ENCODE peak calls at places on chromosomes 13 and 19, in seven cellular contexts. N is GM12878, I is adrenal gland, K is esophagus squamous epithelium, O is body of pancreas, C is ovary, G is heart left ventricle. Q is an unnamed sample.

GRCh38 chr19:43763473-43763939 is 8.7 kb upstream of the SMG9 start:
- DNase-seq in G (peak; percentile 53), C (no peak), O (no peak), K (no peak), N (no peak), I (no peak), Q (no peak)

GRCh38 chr13:111021270-111021669 is 93.8 kb upstream of the ARHGEF7 start:
- DNase-seq in C (no peak), K (no peak), G (no peak), O (no peak), N (no peak), I (no peak), Q (no peak)

GRCh38 chr19:28883241-28883693 is 329.7 kb downstream of the UQCRFS1 start:
- DNase-seq in C (no peak), N (no peak), G (peak; percentile 31), I (no peak), O (no peak), K (no peak), Q (no peak)

GRCh38 chr13:109667754-109668360 is 118.5 kb downstream of the IRS2 start:
- DNase-seq in G (no peak), N (no peak), O (no peak), K (no peak), C (no peak), I (no peak), Q (no peak)

GRCh38 chr19:29259153-29259552 is 46.2 kb upstream of the UQCRFS1 start:
- DNase-seq in G (no peak), O (no peak), N (no peak), C (no peak), K (no peak), I (no peak), Q (no peak)

GRCh38 chr19:41565384-41565730 is 10.6 kb upstream of the CEACAM21 start:
- DNase-seq in O (no peak), N (no peak), G (no peak), I (no peak), K (no peak), C (no peak), Q (no peak)

GRCh38 chr19:40084948-40085347 is 5.8 kb downstream of the ZNF780A start:
- DNase-seq in I (no peak), C (no peak), O (no peak), G (no peak), N (no peak), K (no peak), Q (no peak)

GRCh38 chr13:73272831-73273230 is 214.0 kb downstream of the KLF5 start:
- DNase-seq in N (no peak), K (no peak), G (no peak), I (no peak), C (no peak), O (no peak), Q (no peak)

GRCh38 chr13:104641309-104641708 is 1575.1 kb upstream of the SLC10A2 start:
- DNase-seq in N (no peak), G (no peak), O (no peak), C (no peak), I (peak; percentile 48), K (no peak), Q (no peak)

GRCh38 chr19:13366529-13367143 is 139.6 kb downstream of the CACNA1A start:
- DNase-seq in G (no peak), C (no peak), O (no peak), K (no peak), I (no peak), N (no peak), Q (no peak)

GRCh38 chr19:47447470-47448359 is 24.0 kb downstream of the SLC8A2 start:
- DNase-seq in N (no peak), O (peak; percentile 34), I (peak; percentile 69), G (no peak), C (peak; percentile 63), K (no peak), Q (no peak)

GRCh38 chr19:55083004-55083850 is 7.6 kb downstream of the EPS8L1 start:
- DNase-seq in K (no peak), G (no peak), N (no peak), O (no peak), C (no peak), I (no peak), Q (no peak)

GRCh38 chr19:55153652-55154264 is 3.8 kb downstream of the TNNI3 start:
- DNase-seq in C (no peak), N (no peak), O (no peak), K (no peak), I (no peak), G (no peak), Q (no peak)

GRCh38 chr13:77519808-77520207 is 15.7 kb upstream of the SCEL start:
- DNase-seq in I (no peak), G (no peak), K (no peak), O (no peak), C (no peak), N (no peak), Q (no peak)

GRCh38 chr13:74868044-74868443 is 613.9 kb downstream of the TBC1D4 start:
- DNase-seq in G (no peak), N (no peak), K (no peak), I (no peak), C (no peak), O (no peak), Q (no peak)

GRCh38 chr13:86446311-86446710 is 647.1 kb upstream of the SLITRK6 start:
- DNase-seq in O (no peak), G (no peak), I (no peak), N (no peak), K (no peak), C (no peak), Q (no peak)

GRCh38 chr13:38213307-38213706 is 136.3 kb upstream of the UFM1 start:
- DNase-seq in G (no peak), N (no peak), K (no peak), O (no peak), I (no peak), C (no peak), Q (no peak)

GRCh38 chr19:15317392-15318011 is 14.8 kb downstream of the BRD4 start:
- DNase-seq in C (peak; percentile 7), N (no peak), G (no peak), K (no peak), O (no peak), I (no peak), Q (no peak)

GRCh38 chr13:34577051-34577450 is 365.0 kb upstream of the NBEA start:
- DNase-seq in G (no peak), K (no peak), N (no peak), C (no peak), O (no peak), I (no peak), Q (no peak)

GRCh38 chr13:20501139-20501538 is 24.5 kb downstream of the CRYL1 start:
- DNase-seq in G (no peak), O (no peak), C (no peak), N (no peak), I (no peak), K (no peak), Q (no peak)

GRCh38 chr13:27463500-27463899 is 13.1 kb upstream of the MTIF3 start:
- DNase-seq in K (no peak), I (no peak), N (no peak), G (no peak), O (no peak), C (no peak), Q (no peak)

GRCh38 chr13:27465611-27466010 is 15.2 kb upstream of the MTIF3 start:
- DNase-seq in I (no peak), O (no peak), C (no peak), N (no peak), G (no peak), K (no peak), Q (no peak)

GRCh38 chr13:27466513-27466912 is 16.1 kb upstream of the MTIF3 start:
- DNase-seq in I (no peak), C (no peak), K (no peak), N (no peak), O (peak; percentile 35), G (peak; percentile 37), Q (no peak)

DNA sequence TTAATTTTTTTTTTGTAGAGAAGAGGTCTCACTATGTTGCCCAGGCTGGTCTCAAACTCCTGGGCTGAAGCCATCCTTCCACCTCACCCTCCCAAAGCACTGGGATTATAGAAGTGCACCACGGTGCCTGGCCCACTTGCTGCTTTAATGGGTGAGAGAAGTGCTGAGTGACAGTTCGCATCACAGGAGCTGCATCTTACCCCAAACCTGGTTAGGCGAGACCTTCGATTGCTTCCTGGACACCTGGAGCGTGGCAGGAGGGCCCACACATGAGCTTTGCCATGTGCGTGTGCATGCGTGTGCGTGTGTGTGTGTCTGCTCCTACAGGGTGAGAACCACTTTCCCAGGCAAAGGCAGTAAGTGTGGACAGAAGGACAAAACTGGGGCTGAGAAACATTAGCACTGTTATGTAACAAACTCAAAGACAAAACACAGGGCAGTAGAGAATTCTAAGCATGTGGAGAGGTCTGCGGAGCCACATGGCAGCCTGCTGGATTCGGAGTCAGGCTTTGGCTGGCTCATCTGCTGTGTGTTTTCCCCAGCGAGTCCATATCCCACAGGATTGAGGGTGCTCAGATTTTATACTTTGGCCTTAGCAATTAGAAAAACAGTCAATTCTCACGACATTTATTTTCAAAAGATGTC is 11.7 kb upstream of the MTIF3 start:
- DNase-seq in O (no peak), G (no peak), C (no peak), K (no peak), I (no peak), N (no peak), Q (no peak)
- H3K27me3 ChIP-seq in O (no peaks in the 10 kb centered on the region), G (no peaks in the 10 kb centered on the region), C (no peaks in the 10 kb centered on the region), K (no peaks in the 10 kb centered on the region), I (no peaks in the 10 kb centered on the region), N (no peaks in the 10 kb centered on the region), Q (no peaks in the 10 kb centered on the region)

GRCh38 chr13:32538621-32539246 is at the start of gene N4BP2L2:
- DNase-seq in I (peak; percentile 94), O (peak; percentile 93), G (peak; percentile 96), N (peak; percentile 94), K (peak; percentile 70), C (peak; percentile 94), Q (peak; percentile 96)
- TF ChIP-seq POLR2A in I (peak; percentile 56), O (peak; percentile 71), G (no peak), N (peak; percentile 85), K (peak; percentile 40), C (peak; percentile 84), Q (peak; percentile 75)

GRCh38 chr13:95623141-95623540 is 21.4 kb downstream of the DZIP1 start:
- DNase-seq in N (no peak), K (no peak), O (no peak), G (no peak), I (no peak), C (no peak), Q (no peak)
- H3K27me3 ChIP-seq in N (no peaks in the 10 kb centered on the region), K (no peaks in the 10 kb centered on the region), O (no peaks in the 10 kb centered on the region), G (no peaks in the 10 kb centered on the region), I (no peaks in the 10 kb centered on the region), C (no peaks in the 10 kb centered on the region), Q (no peaks in the 10 kb centered on the region)

DNA sequence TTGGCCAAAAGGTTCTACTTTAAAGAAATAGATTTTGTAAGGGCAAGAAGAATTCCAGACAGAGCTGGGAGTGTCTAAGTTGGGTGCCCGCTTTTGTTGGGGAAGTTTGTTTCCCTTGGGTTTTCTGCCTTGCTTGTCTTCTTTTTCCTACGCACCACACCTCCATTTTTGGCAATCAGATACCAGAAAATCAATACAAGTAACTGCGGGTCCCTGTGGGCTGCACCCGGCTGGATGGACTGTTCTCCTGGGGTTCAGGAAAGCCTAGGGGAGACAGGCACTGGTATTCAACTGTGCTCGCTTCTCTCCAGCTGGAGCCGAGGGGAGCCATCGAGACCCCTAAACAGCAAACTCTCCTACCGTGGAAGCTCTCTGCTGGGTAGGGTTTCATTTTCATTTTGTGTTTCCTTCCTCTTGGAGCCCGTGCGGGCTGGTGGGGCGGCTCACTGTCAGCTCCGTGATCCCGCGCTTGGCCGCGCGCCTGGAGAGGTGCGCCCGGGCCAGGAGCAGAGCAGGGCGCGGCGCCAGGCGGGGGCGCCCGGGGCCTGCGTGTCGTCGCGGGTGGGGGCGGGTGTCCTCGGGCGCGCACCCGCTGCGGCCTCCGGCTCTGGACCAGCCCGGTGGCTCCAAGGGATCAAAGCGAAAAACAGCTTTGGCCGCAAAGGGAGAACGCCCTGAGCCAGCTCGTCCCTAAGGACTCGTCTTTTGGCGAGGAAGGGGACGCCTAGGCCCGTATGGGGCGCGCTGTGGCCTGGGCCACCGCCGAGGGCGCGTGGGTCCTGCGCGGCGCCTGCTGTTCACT is 347.2 kb downstream of the ZNF536 start:
- DNase-seq in K (no peak), I (peak; percentile 78), C (peak; percentile 86), N (no peak), O (peak; percentile 80), G (peak; percentile 79), Q (peak; percentile 85)
- TF ChIP-seq POLR2A in K (no peak), I (no peak), C (no peak), N (no peak), O (peak; percentile 59), G (no peak), Q (peak; percentile 51)